ENCODE peak calls at places on chromosomes 5 and 9, in four cellular contexts. One of them, this sample, is unnamed.

GRCh38 chr5:52598954-52599353 is 188.8 kb upstream of the ITGA1 start:
- DNase-seq in PC-3: no peak
- DNase-seq in brain microvascular endothelial cell: no peak
- DNase-seq in lower lobe of right lung: no peak
- DNase-seq in this sample: no peak

GRCh38 chr9:69919461-69920061 is 98.9 kb downstream of the CFAP95 start:
- DNase-seq in brain microvascular endothelial cell: peak
- DNase-seq in PC-3: peak
- DNase-seq in lower lobe of right lung: no peak
- DNase-seq in this sample: no peak

GRCh38 chr5:127806776-127807175 is 103.6 kb downstream of the CCDC192 start:
- DNase-seq in brain microvascular endothelial cell: no peak
- DNase-seq in PC-3: no peak
- DNase-seq in lower lobe of right lung: no peak
- DNase-seq in this sample: no peak

GRCh38 chr9:137647096-137647709 is 28.4 kb downstream of the EHMT1 start:
- DNase-seq in PC-3: no peak
- DNase-seq in brain microvascular endothelial cell: no peak
- DNase-seq in lower lobe of right lung: no peak
- DNase-seq in this sample: no peak

GRCh38 chr5:17665836-17666235 is 31.6 kb downstream of the TAF11L14 start:
- DNase-seq in lower lobe of right lung: no peak
- DNase-seq in PC-3: no peak
- DNase-seq in brain microvascular endothelial cell: no peak
- DNase-seq in this sample: no peak

GRCh38 chr5:175746851-175747250 is 89.0 kb downstream of the HRH2 start:
- DNase-seq in brain microvascular endothelial cell: peak
- DNase-seq in PC-3: peak
- DNase-seq in lower lobe of right lung: no peak
- DNase-seq in this sample: no peak

GRCh38 chr9:34989946-34990635 is 546 bp downstream of the DNAJB5 start:
- DNase-seq in brain microvascular endothelial cell: no peak
- DNase-seq in PC-3: peak
- DNase-seq in lower lobe of right lung: peak
- DNase-seq in this sample: no peak

GRCh38 chr5:348726-349125 is 27.2 kb downstream of the AHRR start:
- DNase-seq in PC-3: no peak
- DNase-seq in lower lobe of right lung: no peak
- DNase-seq in brain microvascular endothelial cell: no peak
- DNase-seq in this sample: no peak

GRCh38 chr9:95666096-95666784 is 149.5 kb upstream of the PTCH1 start:
- DNase-seq in PC-3: no peak
- DNase-seq in brain microvascular endothelial cell: no peak
- DNase-seq in lower lobe of right lung: no peak
- DNase-seq in this sample: no peak

GRCh38 chr5:154385236-154385512 is 60.6 kb upstream of the SAP30L start:
- DNase-seq in brain microvascular endothelial cell: no peak
- DNase-seq in lower lobe of right lung: no peak
- DNase-seq in PC-3: no peak
- DNase-seq in this sample: no peak

GRCh38 chr9:128894764-128895163 is 12.8 kb downstream of the LRRC8A start:
- DNase-seq in brain microvascular endothelial cell: no peak
- DNase-seq in PC-3: no peak
- DNase-seq in lower lobe of right lung: no peak
- DNase-seq in this sample: no peak

GRCh38 chr9:128895556-128895955 is 13.6 kb downstream of the LRRC8A start:
- DNase-seq in brain microvascular endothelial cell: no peak
- DNase-seq in lower lobe of right lung: no peak
- DNase-seq in PC-3: no peak
- DNase-seq in this sample: no peak

GRCh38 chr9:128893354-128893753 is 11.4 kb downstream of the LRRC8A start:
- DNase-seq in brain microvascular endothelial cell: no peak
- DNase-seq in lower lobe of right lung: no peak
- DNase-seq in PC-3: no peak
- DNase-seq in this sample: no peak

GRCh38 chr9:128891354-128892222 is 9.7 kb downstream of the LRRC8A start:
- DNase-seq in lower lobe of right lung: no peak
- DNase-seq in PC-3: no peak
- DNase-seq in brain microvascular endothelial cell: no peak
- DNase-seq in this sample: no peak

DNA sequence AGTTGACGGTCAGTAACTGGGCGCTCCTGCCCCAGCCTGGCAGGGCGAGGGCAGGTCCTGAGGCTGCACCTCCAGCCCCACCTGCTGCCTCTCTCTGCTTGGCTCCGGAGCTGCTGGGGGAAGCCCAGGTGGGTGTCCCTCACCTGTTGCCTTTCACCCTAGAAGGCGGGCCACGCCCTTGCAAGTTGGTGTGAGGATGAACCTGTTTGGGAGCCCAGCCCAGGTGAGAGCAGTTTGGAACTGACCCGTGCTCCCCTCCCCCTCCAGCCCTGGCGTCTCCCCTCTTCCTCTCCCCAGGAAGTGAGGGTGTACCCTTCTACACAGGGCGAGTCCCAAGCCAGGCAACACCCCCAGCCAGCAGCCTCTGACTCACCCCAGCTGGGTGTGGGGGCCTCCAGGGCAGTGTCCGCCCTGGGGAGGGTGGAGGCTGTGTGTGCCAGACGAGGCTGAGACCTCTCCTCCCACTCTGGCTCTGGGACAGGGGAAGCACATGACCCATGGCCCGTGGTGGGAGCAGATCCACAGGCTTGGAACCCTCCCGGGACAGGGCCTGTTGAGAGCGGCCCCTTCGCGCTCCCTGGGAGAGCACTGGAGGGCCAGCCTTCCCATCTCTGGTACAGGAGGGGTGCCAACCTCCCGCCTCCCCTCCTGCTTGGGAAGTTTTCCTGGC is 10.4 kb downstream of the LRRC8A start:
- DNase-seq in brain microvascular endothelial cell: peak
- DNase-seq in lower lobe of right lung: peak
- DNase-seq in PC-3: peak
- DNase-seq in this sample: no peak
- H3K4me3 ChIP-seq in brain microvascular endothelial cell: no peak
- H3K4me3 ChIP-seq in lower lobe of right lung: peak
- H3K4me3 ChIP-seq in PC-3: peak
- H3K4me3 ChIP-seq in this sample: no peak

DNA sequence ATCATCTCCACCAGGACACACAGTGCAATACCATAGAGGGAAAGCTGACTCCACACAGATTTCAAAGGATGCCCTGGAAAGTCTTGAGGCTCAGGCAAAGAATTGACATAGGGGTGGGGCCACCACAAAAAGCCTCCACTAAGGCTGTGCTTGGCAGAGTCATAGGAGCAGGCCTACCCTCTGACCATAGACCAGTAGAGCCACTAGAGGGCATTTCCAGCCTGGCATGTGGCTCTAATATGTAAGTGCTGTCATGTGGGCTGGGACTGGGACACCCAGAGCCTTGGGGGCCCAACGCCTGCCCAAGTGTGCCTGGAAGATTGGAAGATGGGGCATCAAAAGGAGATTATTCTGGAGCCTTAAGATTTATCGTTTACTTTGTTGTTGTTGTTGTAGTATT is 726.0 kb downstream of the DNAH5 start:
- DNase-seq in brain microvascular endothelial cell: no peak
- DNase-seq in lower lobe of right lung: no peak
- DNase-seq in PC-3: peak
- DNase-seq in this sample: no peak
- TF ChIP-seq CTCF in brain microvascular endothelial cell: peak
- TF ChIP-seq CTCF in lower lobe of right lung: no peak
- TF ChIP-seq CTCF in PC-3: peak
- TF ChIP-seq CTCF in this sample: peak

DNA sequence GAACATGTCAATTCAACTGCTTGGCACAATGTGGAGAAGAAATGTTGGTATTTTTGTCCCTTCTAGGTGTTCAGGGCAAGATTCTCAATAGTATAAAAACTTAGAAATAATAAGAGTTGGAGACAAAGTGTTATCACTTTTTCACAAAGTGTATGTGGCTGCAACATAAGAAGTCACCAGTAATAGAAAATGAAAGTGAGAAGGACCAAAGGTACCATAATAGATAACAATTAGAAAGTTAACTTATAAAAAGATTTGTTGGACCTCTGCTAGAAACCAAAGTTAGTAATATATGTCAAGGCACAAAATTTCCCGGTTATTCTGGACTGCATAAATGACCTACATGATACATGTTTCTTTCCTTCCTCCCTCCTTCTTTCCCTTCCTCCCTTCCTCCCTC is 1535.3 kb downstream of the EFNA5 start:
- DNase-seq in brain microvascular endothelial cell: no peak
- DNase-seq in lower lobe of right lung: no peak
- DNase-seq in PC-3: no peak
- DNase-seq in this sample: no peak
- H3K4me3 ChIP-seq in brain microvascular endothelial cell: no peak
- H3K4me3 ChIP-seq in lower lobe of right lung: no peak
- H3K4me3 ChIP-seq in PC-3: no peak
- H3K4me3 ChIP-seq in this sample: no peak

DNA sequence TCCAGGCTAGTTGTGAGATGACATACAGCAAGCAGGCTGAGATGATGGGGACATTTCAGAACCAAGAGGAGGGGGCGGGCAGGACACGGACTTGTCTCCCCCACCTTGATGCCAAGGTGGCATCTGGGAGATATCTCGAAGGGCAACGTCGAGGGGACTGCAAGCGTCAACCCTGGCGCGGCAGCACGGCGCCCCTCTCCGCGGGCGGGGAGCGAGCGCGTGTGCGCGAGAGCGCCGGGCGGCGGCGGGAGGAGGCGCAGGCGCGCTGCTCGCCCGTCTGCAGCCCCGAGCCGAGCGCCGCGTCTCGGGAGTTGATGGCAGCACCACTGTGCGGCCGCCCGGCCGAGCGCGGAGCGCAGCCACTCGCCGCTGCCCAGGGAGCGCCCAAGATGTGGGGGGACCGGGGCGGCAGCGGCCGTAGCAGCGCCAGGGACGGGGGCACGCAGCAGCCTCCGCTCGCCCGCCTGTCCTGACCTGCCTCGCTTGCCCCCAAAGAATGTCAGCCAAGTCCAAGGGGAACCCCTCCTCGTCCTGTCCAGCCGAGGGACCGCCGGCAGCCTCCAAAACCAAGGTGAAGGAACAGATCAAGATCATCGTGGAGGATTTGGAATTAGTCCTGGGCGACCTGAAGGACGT is at the start of gene PRR16:
- DNase-seq in brain microvascular endothelial cell: peak
- DNase-seq in PC-3: peak
- DNase-seq in lower lobe of right lung: no peak
- DNase-seq in this sample: no peak
- TF ChIP-seq CTCF in brain microvascular endothelial cell: peak
- TF ChIP-seq CTCF in PC-3: no peak
- TF ChIP-seq CTCF in lower lobe of right lung: peak
- TF ChIP-seq CTCF in this sample: no peak

GRCh38 chr5:12707560-12707959 is 803.3 kb upstream of the CTNND2 start:
- DNase-seq in brain microvascular endothelial cell: no peak
- DNase-seq in lower lobe of right lung: no peak
- DNase-seq in PC-3: no peak
- DNase-seq in this sample: no peak
- H3K4me3 ChIP-seq in brain microvascular endothelial cell: no peak
- H3K4me3 ChIP-seq in lower lobe of right lung: no peak
- H3K4me3 ChIP-seq in PC-3: no peak
- H3K4me3 ChIP-seq in this sample: no peak

GRCh38 chr9:132769895-132770774 is 99.9 kb downstream of the GTF3C4 start:
- DNase-seq in lower lobe of right lung: peak
- DNase-seq in PC-3: peak
- DNase-seq in brain microvascular endothelial cell: peak
- DNase-seq in this sample: no peak

GRCh38 chr9:132773764-132774339 is 103.6 kb downstream of the GTF3C4 start:
- DNase-seq in brain microvascular endothelial cell: no peak
- DNase-seq in lower lobe of right lung: no peak
- DNase-seq in PC-3: no peak
- DNase-seq in this sample: no peak

GRCh38 chr9:132773093-132773492 is 102.8 kb downstream of the GTF3C4 start:
- DNase-seq in brain microvascular endothelial cell: no peak
- DNase-seq in lower lobe of right lung: no peak
- DNase-seq in PC-3: no peak
- DNase-seq in this sample: no peak

GRCh38 chr9:132770775-132771310 is 100.6 kb downstream of the GTF3C4 start:
- DNase-seq in PC-3: no peak
- DNase-seq in brain microvascular endothelial cell: no peak
- DNase-seq in lower lobe of right lung: no peak
- DNase-seq in this sample: no peak

DNA sequence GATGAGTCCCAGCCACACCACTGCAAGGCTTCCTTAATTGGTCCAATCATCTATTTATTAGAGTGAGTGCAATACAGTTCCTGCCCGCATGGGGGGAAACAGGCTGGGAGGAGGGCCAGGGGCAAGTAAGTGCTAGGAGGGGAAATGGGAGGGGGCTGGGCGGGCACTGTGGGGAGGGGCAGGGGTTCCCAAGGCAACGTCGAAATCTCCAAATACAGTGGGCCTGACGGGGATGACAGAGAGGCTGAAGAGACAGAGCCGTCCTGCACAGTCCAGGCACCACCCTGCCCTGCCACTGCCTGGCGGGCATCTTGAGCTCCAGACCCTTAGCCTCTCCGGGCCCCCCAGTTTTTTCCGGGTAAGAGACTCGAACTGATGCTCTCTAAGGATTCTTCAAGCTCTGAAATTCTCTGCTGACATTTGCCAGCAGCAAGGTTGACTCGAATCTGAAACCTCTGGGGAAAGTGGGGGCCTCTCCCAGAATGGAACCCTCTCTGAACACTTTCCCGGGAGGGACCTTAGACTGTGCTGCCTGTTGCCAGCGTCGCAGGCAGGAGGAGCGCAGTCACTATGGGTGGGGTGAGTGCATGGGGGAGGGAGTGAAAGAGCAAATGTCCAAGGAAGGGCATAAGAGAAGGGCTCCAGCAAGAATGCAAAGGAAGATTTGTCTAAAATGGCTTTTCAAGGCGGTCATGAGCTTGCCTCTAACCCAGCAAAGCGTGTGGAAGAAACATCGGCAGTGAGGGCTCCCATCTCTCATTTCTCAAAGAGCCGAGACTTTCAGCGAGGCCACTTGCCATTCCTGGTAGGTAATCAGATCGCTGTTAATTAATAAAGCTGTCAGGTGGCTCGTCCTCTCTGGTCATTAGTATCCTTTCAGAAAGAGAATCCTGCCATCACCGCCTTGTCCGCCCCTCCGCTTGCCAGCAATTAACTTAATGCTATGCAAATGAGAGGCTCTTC is 98.9 kb downstream of the GTF3C4 start:
- DNase-seq in lower lobe of right lung: peak
- DNase-seq in PC-3: peak
- DNase-seq in brain microvascular endothelial cell: peak
- DNase-seq in this sample: no peak
- TF ChIP-seq CTCF in lower lobe of right lung: peak
- TF ChIP-seq CTCF in PC-3: peak
- TF ChIP-seq CTCF in brain microvascular endothelial cell: peak
- TF ChIP-seq CTCF in this sample: peak

This sample was measured in kidney epithelial cell.